ENCODE peak calls at places on chromosomes 16 and 17, in six cellular contexts. One of them, this sample, is unnamed.

GRCh38 chr17:57939797-57940196 is 15.4 kb downstream of the CUEDC1 start:
- DNase-seq in heart right ventricle: no peak
- DNase-seq in T-helper 22 cell: no peak
- DNase-seq in GM10248: peak; percentile 77
- DNase-seq in nucleus accumbens: no peak
- DNase-seq in stomach: no peak
- DNase-seq in this sample: no peak

GRCh38 chr16:1157639-1158455 is 4.9 kb downstream of the CACNA1H start:
- DNase-seq in heart right ventricle: peak; percentile 52
- DNase-seq in T-helper 22 cell: no peak
- DNase-seq in GM10248: no peak
- DNase-seq in nucleus accumbens: no peak
- DNase-seq in stomach: no peak
- DNase-seq in this sample: no peak

GRCh38 chr17:79777166-79777843 is 643 bp upstream of the CBX2 start:
- DNase-seq in heart right ventricle: peak; percentile 79
- DNase-seq in T-helper 22 cell: no peak
- DNase-seq in GM10248: peak; percentile 57
- DNase-seq in nucleus accumbens: no peak
- DNase-seq in stomach: peak; percentile 29
- DNase-seq in this sample: peak; percentile 51

GRCh38 chr17:73420897-73421296 is 109.1 kb upstream of the CDC42EP4 start:
- DNase-seq in heart right ventricle: no peak
- DNase-seq in T-helper 22 cell: no peak
- DNase-seq in GM10248: no peak
- DNase-seq in nucleus accumbens: no peak
- DNase-seq in stomach: no peak
- DNase-seq in this sample: no peak

GRCh38 chr17:80364091-80364691 is 50.8 kb upstream of the ENDOV start:
- DNase-seq in heart right ventricle: no peak
- DNase-seq in T-helper 22 cell: no peak
- DNase-seq in GM10248: no peak
- DNase-seq in nucleus accumbens: no peak
- DNase-seq in stomach: no peak
- DNase-seq in this sample: no peak

GRCh38 chr17:19389386-19389785 is 2.4 kb upstream of the MFAP4 start:
- DNase-seq in heart right ventricle: no peak
- DNase-seq in T-helper 22 cell: no peak
- DNase-seq in GM10248: no peak
- DNase-seq in nucleus accumbens: no peak
- DNase-seq in stomach: no peak
- DNase-seq in this sample: no peak

GRCh38 chr17:10622610-10623485 is 34.3 kb downstream of the MYH3 start:
- DNase-seq in heart right ventricle: no peak
- DNase-seq in T-helper 22 cell: no peak
- DNase-seq in GM10248: no peak
- DNase-seq in nucleus accumbens: no peak
- DNase-seq in stomach: no peak
- DNase-seq in this sample: no peak

GRCh38 chr16:66928702-66929388 is 3.5 kb upstream of the RRAD start:
- DNase-seq in heart right ventricle: no peak
- DNase-seq in T-helper 22 cell: no peak
- DNase-seq in GM10248: no peak
- DNase-seq in nucleus accumbens: no peak
- DNase-seq in stomach: no peak
- DNase-seq in this sample: no peak

GRCh38 chr17:28078443-28079229 is 36.2 kb downstream of the NLK start:
- DNase-seq in heart right ventricle: no peak
- DNase-seq in T-helper 22 cell: no peak
- DNase-seq in GM10248: no peak
- DNase-seq in nucleus accumbens: no peak
- DNase-seq in stomach: no peak
- DNase-seq in this sample: no peak

GRCh38 chr17:76274559-76274956 is 9.4 kb downstream of the UBALD2 start:
- DNase-seq in heart right ventricle: no peak
- DNase-seq in T-helper 22 cell: no peak
- DNase-seq in GM10248: no peak
- DNase-seq in nucleus accumbens: no peak
- DNase-seq in stomach: no peak
- DNase-seq in this sample: no peak

GRCh38 chr17:27327397-27327796 is 33.5 kb downstream of the WSB1 start:
- DNase-seq in heart right ventricle: no peak
- DNase-seq in T-helper 22 cell: no peak
- DNase-seq in GM10248: no peak
- DNase-seq in nucleus accumbens: no peak
- DNase-seq in stomach: no peak
- DNase-seq in this sample: no peak

GRCh38 chr17:42386784-42387183 is 1.5 kb downstream of the STAT3 start:
- DNase-seq in heart right ventricle: no peak
- DNase-seq in T-helper 22 cell: no peak
- DNase-seq in GM10248: no peak
- DNase-seq in nucleus accumbens: no peak
- DNase-seq in stomach: no peak
- DNase-seq in this sample: no peak

GRCh38 chr17:59454633-59455105 is 110.7 kb upstream of the DHX40 start:
- DNase-seq in heart right ventricle: no peak
- DNase-seq in T-helper 22 cell: no peak
- DNase-seq in GM10248: no peak
- DNase-seq in nucleus accumbens: no peak
- DNase-seq in stomach: no peak
- DNase-seq in this sample: no peak

GRCh38 chr17:51710289-51710979 is 448.1 kb downstream of the CA10 start:
- DNase-seq in heart right ventricle: no peak
- DNase-seq in T-helper 22 cell: no peak
- DNase-seq in GM10248: no peak
- DNase-seq in nucleus accumbens: no peak
- DNase-seq in stomach: no peak
- DNase-seq in this sample: no peak

GRCh38 chr16:67666032-67666537 is 465 bp downstream of the ENKD1 start:
- DNase-seq in heart right ventricle: no peak
- DNase-seq in T-helper 22 cell: no peak
- DNase-seq in GM10248: no peak
- DNase-seq in nucleus accumbens: no peak
- DNase-seq in stomach: no peak
- DNase-seq in this sample: no peak

GRCh38 chr17:81153340-81153803 is 11.9 kb upstream of the PVALEF start:
- DNase-seq in heart right ventricle: peak; percentile 35
- DNase-seq in T-helper 22 cell: no peak
- DNase-seq in GM10248: no peak
- DNase-seq in nucleus accumbens: no peak
- DNase-seq in stomach: no peak
- DNase-seq in this sample: peak; percentile 75

GRCh38 chr16:16045879-16046278 is 96.5 kb downstream of the ABCC1 start:
- DNase-seq in heart right ventricle: no peak
- DNase-seq in T-helper 22 cell: no peak
- DNase-seq in GM10248: no peak
- DNase-seq in nucleus accumbens: no peak
- DNase-seq in stomach: no peak
- DNase-seq in this sample: no peak

GRCh38 chr16:84851192-84852127 is 31.7 kb downstream of the CRISPLD2 start:
- DNase-seq in heart right ventricle: no peak
- DNase-seq in T-helper 22 cell: no peak
- DNase-seq in GM10248: no peak
- DNase-seq in nucleus accumbens: no peak
- DNase-seq in stomach: peak; percentile 37
- DNase-seq in this sample: no peak

GRCh38 chr17:608911-609882 is 105.4 kb downstream of the VPS53 start:
- DNase-seq in heart right ventricle: no peak
- DNase-seq in T-helper 22 cell: no peak
- DNase-seq in GM10248: peak; percentile 33
- DNase-seq in nucleus accumbens: no peak
- DNase-seq in stomach: no peak
- DNase-seq in this sample: no peak